ENCODE peak calls at places on chromosomes 16 and 17, in six cellular contexts. Z, B, G, L, K and F are unnamed samples.

GRCh38 chr17:1077536-1078061 is 80.7 kb downstream of the TIMM22 start:
- DNase-seq in Z (no peak), B (no peak), G (no peak), L (no peak), K (no peak), F (no peak)

GRCh38 chr17:17816240-17816814 is 20.5 kb downstream of the SREBF1 start:
- DNase-seq in Z (no peak), B (no peak), G (no peak), L (no peak), K (no peak), F (no peak)

GRCh38 chr16:23595246-23595950 is 718 bp downstream of the NDUFAB1 start:
- DNase-seq in Z (no peak), B (no peak), G (peak), L (no peak), K (no peak), F (no peak)

GRCh38 chr17:63446981-63447687 is 1.0 kb upstream of the CYB561 start:
- DNase-seq in Z (peak), B (no peak), G (no peak), L (peak), K (no peak), F (no peak)

GRCh38 chr17:1153795-1154546 is 25.8 kb downstream of the ABR start:
- DNase-seq in Z (no peak), B (peak), G (no peak), L (no peak), K (no peak), F (peak)

GRCh38 chr17:35291802-35292201 is 48.9 kb downstream of the SLFN5 start:
- DNase-seq in Z (no peak), B (peak), G (no peak), L (no peak), K (no peak), F (peak)

GRCh38 chr17:36869856-36870617 is 67.2 kb upstream of the LHX1 start:
- DNase-seq in Z (no peak), B (peak), G (peak), L (no peak), K (no peak), F (no peak)

GRCh38 chr16:87874639-87875472 is 5.5 kb upstream of the SLC7A5 start:
- DNase-seq in Z (peak), B (no peak), G (no peak), L (no peak), K (no peak), F (no peak)

GRCh38 chr17:70655179-70655578 is 485.8 kb downstream of the KCNJ2 start:
- DNase-seq in Z (no peak), B (no peak), G (no peak), L (no peak), K (no peak), F (no peak)

GRCh38 chr16:85851034-85851780 is 47.8 kb upstream of the IRF8 start:
- DNase-seq in Z (no peak), B (peak), G (no peak), L (no peak), K (no peak), F (no peak)

GRCh38 chr17:31314788-31315105 is 893 bp upstream of the EVI2B start:
- DNase-seq in Z (no peak), B (no peak), G (no peak), L (no peak), K (no peak), F (no peak)

GRCh38 chr16:4675864-4676786 is 17.2 kb upstream of the NUDT16L1 start:
- DNase-seq in Z (peak), B (no peak), G (no peak), L (no peak), K (no peak), F (no peak)

GRCh38 chr17:61586031-61586566 is 4.9 kb downstream of the NACA2 start:
- DNase-seq in Z (no peak), B (no peak), G (no peak), L (no peak), K (no peak), F (no peak)

GRCh38 chr17:30238387-30239088 is 3.0 kb upstream of the SLC6A4 start:
- DNase-seq in Z (no peak), B (no peak), G (no peak), L (no peak), K (no peak), F (no peak)